ENCODE peak calls at places on chromosomes 4 and X, in five cellular contexts. Q is CD8-positive, alpha-beta T cell; F is astrocyte of the cerebellum; J is GM23338; V is brain microvascular endothelial cell. N is an unnamed sample.

GRCh38 chr4:138576684-138577083 is 334.5 kb upstream of the SLC7A11 start:
- DNase-seq in Q (no peak), F (peak), J (peak), V (peak), N (peak)

GRCh38 chrX:18401848-18402213 is 23.6 kb upstream of the CDKL5 start:
- DNase-seq in Q (no peak), F (no peak), J (no peak), V (no peak), N (no peak)

GRCh38 chr4:177673980-177674504 is 231.8 kb upstream of the AGA start:
- DNase-seq in Q (no peak), F (no peak), J (peak), V (no peak), N (peak)

GRCh38 chr4:187139116-187139515 is 415.5 kb upstream of the FAT1 start:
- DNase-seq in Q (no peak), F (no peak), J (no peak), V (no peak), N (no peak)

GRCh38 chrX:21806691-21807090 is 32.7 kb upstream of the MBTPS2 start:
- DNase-seq in Q (no peak), F (no peak), J (no peak), V (no peak), N (no peak)

GRCh38 chrX:81174286-81174685 is 27.4 kb downstream of the HMGN5 start:
- DNase-seq in Q (no peak), F (peak), J (peak), V (no peak), N (peak)

GRCh38 chrX:122238801-122239200 is 945.3 kb upstream of the GRIA3 start:
- DNase-seq in Q (no peak), F (no peak), J (no peak), V (peak), N (peak)

GRCh38 chr4:80767944-80768343 is 262.6 kb upstream of the BMP3 start:
- DNase-seq in Q (no peak), F (no peak), J (no peak), V (no peak), N (no peak)

GRCh38 chr4:177951026-177951425 is 508.8 kb upstream of the AGA start:
- DNase-seq in Q (no peak), F (no peak), J (no peak), V (no peak), N (no peak)

DNA sequence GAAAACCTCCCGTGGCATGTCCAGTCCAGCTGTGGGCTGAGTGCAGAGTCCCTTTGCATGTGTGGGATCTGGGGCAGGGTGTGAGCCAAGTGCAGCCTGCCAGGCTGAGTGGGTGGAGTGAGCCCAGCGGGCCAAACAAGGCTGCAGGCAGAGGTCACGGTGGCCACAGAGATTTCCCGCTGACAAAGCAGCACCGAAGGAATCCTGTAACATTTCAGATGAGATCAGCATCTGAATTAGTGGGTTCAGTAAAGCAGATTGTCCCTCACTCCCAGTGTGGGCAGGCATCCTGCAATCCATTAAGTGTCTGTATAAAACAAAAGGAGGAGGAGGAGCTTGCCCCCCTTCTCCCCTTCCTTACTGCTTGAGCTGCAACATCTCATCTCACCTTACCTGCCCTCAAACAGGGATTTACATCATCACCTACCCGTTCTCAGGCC is 324.4 kb downstream of the FAT4 start:
- DNase-seq in Q (no peak), F (peak), J (peak), V (no peak), N (peak)
- H3K4me3 ChIP-seq in Q (no peak), F (no peak), J (no peak), V (no peak), N (no peak)

DNA sequence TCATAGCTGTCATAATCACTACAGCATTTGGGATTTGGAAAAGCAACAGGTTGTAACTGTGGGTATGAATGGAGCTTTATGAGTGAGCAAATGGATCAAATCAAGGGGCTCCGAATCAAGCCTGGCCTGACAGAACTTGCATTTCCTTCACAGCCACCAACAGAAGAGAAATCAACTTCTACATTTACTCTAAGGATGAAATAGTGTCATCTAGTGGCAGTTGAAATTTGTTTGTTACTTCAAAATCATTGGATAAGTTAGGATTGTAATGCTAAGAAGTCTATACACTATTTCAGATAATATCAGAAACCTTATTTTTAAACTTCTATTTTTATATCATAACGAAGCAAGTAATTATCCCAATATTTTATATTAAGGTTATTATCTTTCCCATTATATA is 10.7 kb upstream of the WDR17 start:
- DNase-seq in Q (no peak), F (no peak), J (peak), V (no peak), N (peak)
- TF ChIP-seq CTCF in Q (no peak), F (no peak), J (peak), V (peak), N (peak)

GRCh38 chr4:73944061-73944875 is 37.6 kb downstream of the PF4 start:
- DNase-seq in Q (no peak), F (no peak), J (peak), V (no peak), N (peak)
- H3K4me3 ChIP-seq in Q (no peak), F (peak), J (peak), V (peak), N (peak)

GRCh38 chr4:172871381-172871780 is 297.2 kb upstream of the GALNT7 start:
- DNase-seq in Q (no peak), F (no peak), J (peak), V (no peak), N (no peak)
- TF ChIP-seq CTCF in Q (no peak), F (no peak), J (peak), V (no peak), N (no peak)

GRCh38 chr4:55681430-55681829 is 45.3 kb upstream of the NMU start:
- DNase-seq in Q (no peak), F (no peak), J (no peak), V (no peak), N (no peak)
- H3K4me3 ChIP-seq in Q (no peak), F (no peak), J (no peak), V (no peak), N (no peak)

DNA sequence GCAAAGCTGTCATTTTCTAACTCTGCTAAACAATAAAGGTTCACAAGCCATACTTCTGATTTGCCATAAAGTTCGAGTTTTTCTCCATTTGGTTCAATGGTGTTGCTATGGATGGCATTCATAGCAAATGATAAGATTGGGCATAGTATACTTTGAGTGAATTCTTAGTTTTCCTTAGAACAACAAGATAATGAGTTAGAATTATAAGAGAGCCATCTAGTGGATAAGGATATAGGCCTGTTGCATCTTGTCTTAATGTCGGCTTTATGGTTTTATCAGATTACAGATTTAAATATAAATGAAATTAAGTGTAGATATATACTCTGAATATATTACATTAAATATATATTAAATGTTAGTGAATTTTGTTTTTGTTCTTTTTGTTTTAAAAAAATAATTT is 644.6 kb downstream of the IL1RAPL1 start:
- DNase-seq in Q (no peak), F (no peak), J (peak), V (no peak), N (no peak)
- TF ChIP-seq CTCF in Q (no peak), F (no peak), J (no peak), V (peak), N (peak)

GRCh38 chrX:154785711-154786110 is 19.6 kb downstream of the MPP1 start:
- DNase-seq in Q (no peak), F (no peak), J (no peak), V (no peak), N (no peak)
- H3K4me3 ChIP-seq in Q (no peak), F (no peak), J (no peak), V (no peak), N (no peak)

GRCh38 chr4:175229154-175229553 is 311.0 kb downstream of the ADAM29 start:
- DNase-seq in Q (no peak), F (no peak), J (no peak), V (no peak), N (no peak)
- TF ChIP-seq CTCF in Q (no peak), F (no peak), J (no peak), V (no peak), N (no peak)

N was measured in AG10803.